ENCODE peak calls at places on chromosomes 7 and 10, in six cellular contexts. F is fibroblast of villous mesenchyme, O is BE2C, M is esophagus squamous epithelium, U is heart right ventricle, L is endodermal cell. N is an unnamed sample.

GRCh38 chr10:80896959-80897358 is 359.3 kb downstream of the SH2D4B start:
- DNase-seq in F (no peak), O (no peak), M (no peak), U (no peak), L (no peak), N (no peak)

GRCh38 chr10:3251172-3251571 is 78.6 kb upstream of the PITRM1 start:
- DNase-seq in F (no peak), O (no peak), M (no peak), U (no peak), L (no peak), N (no peak)

GRCh38 chr10:69327463-69328345 is 49.4 kb downstream of the HK1 start:
- DNase-seq in F (peak), O (peak), M (no peak), U (peak), L (peak), N (peak)

GRCh38 chr10:129471447-129471846 is 4.4 kb downstream of the MGMT start:
- DNase-seq in F (no peak), O (no peak), M (no peak), U (no peak), L (peak), N (no peak)

GRCh38 chr10:91642831-91643692 is 10.2 kb upstream of the PPP1R3C start:
- DNase-seq in F (no peak), O (no peak), M (no peak), U (no peak), L (no peak), N (no peak)

GRCh38 chr7:80879849-80880248 is 39.0 kb downstream of the SEMA3C start:
- DNase-seq in F (no peak), O (no peak), M (no peak), U (peak), L (no peak), N (no peak)

GRCh38 chr10:1402016-1402820 is 335.1 kb downstream of the ADARB2 start:
- DNase-seq in F (no peak), O (no peak), M (no peak), U (no peak), L (peak), N (no peak)

GRCh38 chr10:18681971-18682403 is 22.8 kb downstream of the ARL5B start:
- DNase-seq in F (peak), O (no peak), M (no peak), U (no peak), L (no peak), N (no peak)

GRCh38 chr7:42164946-42165345 is 72.1 kb downstream of the GLI3 start:
- DNase-seq in F (no peak), O (no peak), M (no peak), U (no peak), L (no peak), N (no peak)

GRCh38 chr10:5424751-5425150 is 12.4 kb downstream of the NET1 start:
- DNase-seq in F (no peak), O (no peak), M (no peak), U (no peak), L (no peak), N (no peak)

GRCh38 chr7:105202561-105203130 is 186.1 kb downstream of the SRPK2 start:
- DNase-seq in F (no peak), O (no peak), M (no peak), U (no peak), L (no peak), N (no peak)

GRCh38 chr10:88347597-88348304 is 235.4 kb downstream of the RNLS start:
- DNase-seq in F (no peak), O (peak), M (no peak), U (no peak), L (no peak), N (no peak)

GRCh38 chr7:117399820-117400422 is 27.4 kb downstream of the ASZ1 start:
- DNase-seq in F (peak), O (no peak), M (no peak), U (no peak), L (no peak), N (peak)

GRCh38 chr7:143490719-143491306 is 13.1 kb downstream of the TAS2R41 start:
- DNase-seq in F (peak), O (peak), M (no peak), U (no peak), L (peak), N (peak)

GRCh38 chr10:28120043-28120749 is 121.3 kb upstream of the ODAD2 start:
- DNase-seq in F (peak), O (no peak), M (no peak), U (no peak), L (no peak), N (no peak)

GRCh38 chr7:128812514-128813168 is 17.6 kb upstream of the FLNC start:
- DNase-seq in F (peak), O (no peak), M (no peak), U (peak), L (peak), N (no peak)

GRCh38 chr7:40014376-40014775 is 64.3 kb downstream of the CDK13 start:
- DNase-seq in F (no peak), O (no peak), M (no peak), U (no peak), L (no peak), N (no peak)

GRCh38 chr7:69882269-69882668 is 284.0 kb downstream of the AUTS2 start:
- DNase-seq in F (no peak), O (no peak), M (no peak), U (no peak), L (no peak), N (peak)

GRCh38 chr10:34240031-34240430 is 575.1 kb downstream of the PARD3 start:
- DNase-seq in F (peak), O (no peak), M (no peak), U (no peak), L (no peak), N (no peak)

GRCh38 chr7:41135511-41135910 is 567.4 kb downstream of the INHBA start:
- DNase-seq in F (no peak), O (no peak), M (no peak), U (no peak), L (no peak), N (no peak)

GRCh38 chr7:155351120-155351870 is 53.6 kb downstream of the INSIG1 start:
- DNase-seq in F (no peak), O (no peak), M (no peak), U (no peak), L (no peak), N (no peak)

GRCh38 chr7:83876593-83876992 is 227.7 kb upstream of the SEMA3E start:
- DNase-seq in F (no peak), O (no peak), M (no peak), U (no peak), L (no peak), N (no peak)

GRCh38 chr7:29854257-29854938 is 48.1 kb downstream of the WIPF3 start:
- DNase-seq in F (peak), O (no peak), M (no peak), U (no peak), L (peak), N (no peak)

GRCh38 chr10:59387951-59388431 is 25.6 kb upstream of the FAM13C start:
- DNase-seq in F (peak), O (no peak), M (no peak), U (no peak), L (no peak), N (no peak)

GRCh38 chr7:101868191-101868950 is 50.9 kb downstream of the CUX1 start:
- DNase-seq in F (peak), O (no peak), M (no peak), U (no peak), L (no peak), N (no peak)

GRCh38 chr10:375885-376505 is 240.7 kb downstream of the ZMYND11 start:
- DNase-seq in F (no peak), O (no peak), M (no peak), U (no peak), L (no peak), N (no peak)

GRCh38 chr10:77626266-77626935 is 11.2 kb downstream of the KCNMA1 start:
- DNase-seq in F (peak), O (no peak), M (no peak), U (no peak), L (no peak), N (no peak)

GRCh38 chr10:110733256-110733952 is 89.3 kb downstream of the RBM20 start:
- DNase-seq in F (peak), O (no peak), M (no peak), U (no peak), L (peak), N (no peak)

GRCh38 chr10:79608505-79609375 is 2.0 kb upstream of the SFTPA1 start:
- DNase-seq in F (peak), O (peak), M (no peak), U (no peak), L (peak), N (peak)

GRCh38 chr10:110344622-110345021 is 39.9 kb upstream of the SMNDC1 start:
- DNase-seq in F (no peak), O (no peak), M (no peak), U (no peak), L (no peak), N (no peak)

GRCh38 chr7:148941598-148942280 is 57.6 kb upstream of the EZH2 start:
- DNase-seq in F (peak), O (peak), M (no peak), U (peak), L (peak), N (peak)

GRCh38 chr7:31782411-31782991 is 95.5 kb downstream of the PPP1R17 start:
- DNase-seq in F (peak), O (peak), M (no peak), U (no peak), L (peak), N (peak)

GRCh38 chr7:17674166-17674955 is 265.9 kb downstream of the SNX13 start:
- DNase-seq in F (peak), O (no peak), M (no peak), U (no peak), L (no peak), N (no peak)

GRCh38 chr7:16985621-16986020 is 103.8 kb upstream of the AGR3 start:
- DNase-seq in F (no peak), O (no peak), M (no peak), U (no peak), L (no peak), N (no peak)

GRCh38 chr10:31774928-31775668 is 153.5 kb downstream of the ARHGAP12 start:
- DNase-seq in F (no peak), O (no peak), M (no peak), U (no peak), L (no peak), N (no peak)

GRCh38 chr10:101063548-101064414 is 2.0 kb downstream of the KAZALD1 start:
- DNase-seq in F (no peak), O (peak), M (no peak), U (peak), L (peak), N (no peak)

GRCh38 chr10:58291538-58292174 is 22.7 kb downstream of the CISD1 start:
- DNase-seq in F (peak), O (peak), M (no peak), U (no peak), L (no peak), N (peak)

GRCh38 chr10:100368721-100369120 is 21.7 kb downstream of the SCD start:
- DNase-seq in F (no peak), O (no peak), M (no peak), U (no peak), L (no peak), N (no peak)

GRCh38 chr10:16120563-16120962 is 260.3 kb upstream of the MINDY3 start:
- DNase-seq in F (no peak), O (no peak), M (no peak), U (no peak), L (no peak), N (no peak)

GRCh38 chr10:16119445-16119844 is 259.1 kb upstream of the MINDY3 start:
- DNase-seq in F (no peak), O (no peak), M (no peak), U (no peak), L (no peak), N (no peak)

GRCh38 chr10:16116404-16117304 is 256.3 kb upstream of the MINDY3 start:
- DNase-seq in F (peak), O (no peak), M (no peak), U (peak), L (peak), N (peak)

DNA sequence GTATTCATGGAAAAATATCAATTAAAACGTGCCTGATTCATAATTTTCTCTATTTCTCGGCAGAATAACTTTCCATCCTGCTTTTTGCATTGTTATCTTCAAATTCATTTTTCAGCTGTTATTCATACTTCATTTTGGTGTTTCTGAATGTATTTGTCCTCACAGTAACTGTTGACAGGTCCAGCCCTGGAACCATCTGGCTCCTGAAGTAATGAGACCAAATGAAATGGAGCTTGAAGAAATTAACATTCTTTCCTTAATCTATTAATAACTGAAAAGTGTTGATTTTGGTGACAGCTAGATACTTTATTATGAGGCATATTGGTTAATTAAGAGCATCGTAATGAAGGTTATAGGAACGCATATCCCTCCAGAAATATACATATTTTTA is 257.0 kb upstream of the MINDY3 start:
- DNase-seq in F (no peak), O (no peak), M (no peak), U (no peak), L (no peak), N (no peak)
- TF ChIP-seq CTCF in F (no peak), O (no peak), M (no peak), U (no peak), L (no peak), N (no peak)

GRCh38 chr7:50353201-50353600 is 48.7 kb downstream of the IKZF1 start:
- DNase-seq in F (no peak), O (no peak), M (no peak), U (no peak), L (peak), N (peak)

GRCh38 chr7:50349963-50350944 is 45.7 kb downstream of the IKZF1 start:
- DNase-seq in F (no peak), O (no peak), M (no peak), U (no peak), L (peak), N (peak)

GRCh38 chr7:50353894-50354595 is 49.5 kb downstream of the IKZF1 start:
- DNase-seq in F (no peak), O (no peak), M (no peak), U (no peak), L (peak), N (no peak)

GRCh38 chr7:50351267-50351666 is 46.8 kb downstream of the IKZF1 start:
- DNase-seq in F (no peak), O (no peak), M (no peak), U (no peak), L (no peak), N (no peak)

DNA sequence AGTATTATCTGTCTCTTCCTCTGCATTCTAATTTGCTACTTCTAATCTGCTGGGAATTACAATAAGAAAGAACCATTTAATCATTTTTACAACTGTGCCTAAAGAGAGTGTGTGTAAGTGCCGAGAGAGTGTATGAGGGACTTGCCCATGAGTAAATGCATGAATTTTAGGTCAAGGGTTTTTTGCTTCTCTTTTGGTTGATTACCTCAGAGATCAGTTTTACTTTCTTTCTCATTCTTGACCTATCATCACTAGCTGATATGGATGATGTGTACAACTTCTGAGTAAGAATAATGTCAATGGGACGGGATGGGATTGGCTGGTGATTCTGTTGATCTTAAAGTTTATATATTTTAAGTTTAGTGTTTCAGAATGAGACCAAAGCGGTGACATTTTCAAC is 47.8 kb downstream of the IKZF1 start:
- DNase-seq in F (no peak), O (no peak), M (no peak), U (no peak), L (no peak), N (peak)
- H3K4me3 ChIP-seq in F (no peak), O (no peak), M (no peak), U (no peak), L (no peak), N (no peak)

GRCh38 chr10:84541289-84541637 is 212.9 kb downstream of the CCSER2 start:
- DNase-seq in F (no peak), O (no peak), M (no peak), U (no peak), L (peak), N (peak)
- TF ChIP-seq CTCF in F (peak), O (peak), M (no peak), U (no peak), L (peak), N (no peak)

GRCh38 chr10:14563359-14563758 is 211.3 kb downstream of the FAM107B start:
- DNase-seq in F (no peak), O (no peak), M (no peak), U (no peak), L (no peak), N (no peak)

GRCh38 chr10:14562615-14563214 is 212.0 kb downstream of the FAM107B start:
- DNase-seq in F (peak), O (no peak), M (no peak), U (no peak), L (no peak), N (no peak)

GRCh38 chr10:14562197-14562596 is 212.5 kb downstream of the FAM107B start:
- DNase-seq in F (no peak), O (no peak), M (no peak), U (no peak), L (no peak), N (no peak)

GRCh38 chr10:14565199-14565598 is 209.5 kb downstream of the FAM107B start:
- DNase-seq in F (peak), O (no peak), M (no peak), U (no peak), L (no peak), N (no peak)

DNA sequence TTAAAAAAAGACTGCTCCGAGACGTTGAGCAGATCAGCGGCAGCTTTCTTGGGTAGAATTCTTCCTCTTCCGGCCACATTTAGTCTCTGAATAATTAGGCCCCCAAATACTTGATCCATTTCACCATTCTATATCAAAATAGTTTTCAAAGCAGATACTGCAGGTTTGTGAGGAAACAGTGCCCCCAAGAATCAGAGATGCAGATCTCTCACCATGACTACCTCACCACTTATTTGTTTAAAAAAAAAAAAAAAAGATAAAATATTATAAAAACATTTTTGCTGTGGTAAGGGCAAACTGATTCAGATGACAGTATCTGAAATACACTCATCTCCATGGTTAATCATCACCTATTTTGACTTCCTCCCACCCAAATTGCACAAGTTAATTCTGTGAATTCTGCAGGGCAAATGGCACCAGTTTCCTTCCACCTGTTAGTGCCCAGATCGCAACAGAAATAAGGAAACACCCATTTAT is 210.4 kb downstream of the FAM107B start:
- DNase-seq in F (no peak), O (no peak), M (no peak), U (no peak), L (no peak), N (peak)
- H3K4me3 ChIP-seq in F (no peak), O (no peak), M (no peak), U (no peak), L (no peak), N (peak)

N was measured in GM12865.